ENCODE peak calls at places on chromosomes 4 and X, in seven cellular contexts. Q, N, E, L, W, M and P are unnamed samples.

GRCh38 chrX:105872921-105873320 is 50.6 kb downstream of the NRK start:
- DNase-seq in L (no peak), N (peak; percentile 29), Q (no peak), W (no peak), M (no peak), E (no peak), P (no peak)

GRCh38 chr4:7157666-7158065 is 34.7 kb upstream of the SORCS2 start:
- DNase-seq in E (no peak), Q (no peak), L (no peak), M (peak; percentile 47), N (no peak), W (no peak), P (no peak)

GRCh38 chr4:2264481-2265041 is 2.7 kb upstream of the MXD4 start:
- DNase-seq in E (no peak), Q (no peak), N (no peak), L (no peak), M (peak; percentile 74), W (no peak), P (no peak)

GRCh38 chr4:144582975-144583374 is 63.0 kb upstream of the HHIP start:
- DNase-seq in L (no peak), E (no peak), M (no peak), N (peak; percentile 82), Q (no peak), W (no peak), P (no peak)

GRCh38 chr4:25486171-25486570 is 109.1 kb downstream of the ANAPC4 start:
- DNase-seq in L (no peak), W (no peak), Q (no peak), M (no peak), N (peak; percentile 50), E (no peak), P (peak; percentile 8)

GRCh38 chrX:27619975-27620374 is 29.8 kb downstream of the DCAF8L2 start:
- DNase-seq in L (peak; percentile 0), W (no peak), M (no peak), N (peak; percentile 51), Q (no peak), E (no peak), P (no peak)

GRCh38 chr4:142548491-142548890 is 297.6 kb downstream of the INPP4B start:
- DNase-seq in M (no peak), W (no peak), E (no peak), Q (no peak), N (peak; percentile 57), L (no peak), P (no peak)

GRCh38 chr4:2009651-2010233 is 968 bp upstream of the NELFA start:
- DNase-seq in M (peak; percentile 90), N (peak; percentile 55), E (peak; percentile 62), Q (peak; percentile 87), W (peak; percentile 5), L (peak; percentile 80), P (peak; percentile 74)

GRCh38 chr4:165971941-165972340 is 98.9 kb downstream of the TLL1 start:
- DNase-seq in M (no peak), W (no peak), E (no peak), N (peak; percentile 90), L (no peak), Q (no peak), P (no peak)

GRCh38 chr4:174550541-174550940 is 28.3 kb upstream of the HPGD start:
- DNase-seq in W (no peak), N (no peak), Q (no peak), L (no peak), M (no peak), E (no peak), P (no peak)

GRCh38 chrX:41441934-41442823 is 5.0 kb upstream of the NYX start:
- DNase-seq in Q (peak; percentile 94), M (peak; percentile 89), L (peak; percentile 86), N (peak; percentile 84), W (peak; percentile 45), E (peak; percentile 85), P (peak; percentile 93)

GRCh38 chrX:39602226-39602625 is 495.5 kb downstream of the BCOR start:
- DNase-seq in N (no peak), L (no peak), Q (no peak), W (no peak), E (no peak), M (no peak), P (no peak)

GRCh38 chr4:185201983-185202962 is 1.5 kb downstream of the CFAP97 start:
- DNase-seq in W (no peak), E (peak; percentile 68), M (no peak), Q (peak; percentile 76), L (peak; percentile 55), N (no peak), P (no peak)

GRCh38 chrX:151680805-151681204 is 14.5 kb upstream of the PRRG3 start:
- DNase-seq in N (peak; percentile 68), Q (peak; percentile 49), W (peak; percentile 30), E (no peak), M (no peak), L (peak; percentile 54), P (peak; percentile 49)

GRCh38 chr4:39032218-39033085 is at the start of gene TMEM156:
- DNase-seq in Q (no peak), E (peak; percentile 70), M (no peak), L (peak; percentile 89), W (no peak), N (peak; percentile 83), P (no peak)

GRCh38 chr4:149993030-149993429 is 85.2 kb upstream of the DCLK2 start:
- DNase-seq in W (no peak), L (peak; percentile 4), E (no peak), N (peak; percentile 15), Q (no peak), M (no peak), P (no peak)

GRCh38 chr4:57424231-57424897 is 314.2 kb upstream of the IGFBP7 start:
- DNase-seq in W (no peak), Q (no peak), N (peak; percentile 97), L (no peak), E (no peak), M (no peak), P (no peak)

GRCh38 chr4:94068712-94069111 is 139.0 kb upstream of the SMARCAD1 start:
- DNase-seq in E (no peak), L (no peak), M (no peak), Q (no peak), W (no peak), N (no peak), P (no peak)

GRCh38 chrX:30858098-30858497 is 31.0 kb downstream of the TAB3 start:
- DNase-seq in M (no peak), W (no peak), E (no peak), L (no peak), Q (no peak), N (no peak), P (no peak)

GRCh38 chr4:187606581-187606980 is 389.0 kb upstream of the ZFP42 start:
- DNase-seq in Q (peak; percentile 67), W (peak; percentile 36), E (no peak), N (peak; percentile 64), L (peak; percentile 2), M (no peak), P (peak; percentile 38)

GRCh38 chrX:65537229-65537628 is 2.6 kb upstream of the LAS1L start:
- DNase-seq in E (no peak), L (no peak), M (no peak), Q (no peak), N (no peak), W (no peak), P (no peak)

GRCh38 chr4:136927172-136927571 is 605.1 kb downstream of the PCDH18 start:
- DNase-seq in W (no peak), M (no peak), L (no peak), Q (no peak), N (peak; percentile 62), E (no peak), P (no peak)

GRCh38 chr4:19982556-19982955 is 269.1 kb upstream of the SLIT2 start:
- DNase-seq in E (no peak), L (no peak), M (no peak), Q (no peak), N (peak; percentile 21), W (no peak), P (no peak)

GRCh38 chr4:138501614-138502013 is 259.5 kb upstream of the SLC7A11 start:
- DNase-seq in L (no peak), M (no peak), Q (no peak), E (no peak), N (no peak), W (no peak), P (no peak)

GRCh38 chr4:74751856-74752255 is 42.5 kb downstream of the BTC start:
- DNase-seq in E (no peak), M (no peak), N (no peak), L (no peak), W (no peak), Q (no peak), P (no peak)

GRCh38 chr4:808860-809570 is 16.9 kb downstream of the CPLX1 start:
- DNase-seq in L (no peak), N (no peak), Q (no peak), W (no peak), E (no peak), M (peak; percentile 38), P (peak; percentile 5)
- H3K27me3 ChIP-seq in L (peaks cover 7% of the 10 kb centered on the region), N (no peaks in the 10 kb centered on the region), Q (no peaks in the 10 kb centered on the region), W (no peaks in the 10 kb centered on the region), E (no peaks in the 10 kb centered on the region), M (no peaks in the 10 kb centered on the region), P (no peaks in the 10 kb centered on the region)

GRCh38 chr4:59002148-59002547 is 1892.0 kb upstream of the IGFBP7 start:
- DNase-seq in W (no peak), Q (no peak), L (no peak), E (no peak), M (no peak), N (no peak), P (no peak)
- H3K9me3 ChIP-seq in W (no peaks in the 10 kb centered on the region), Q (no peaks in the 10 kb centered on the region), L (peaks cover 3% of the 10 kb centered on the region), E (no peaks in the 10 kb centered on the region), M (no peaks in the 10 kb centered on the region), N (no peaks in the 10 kb centered on the region), P (no peaks in the 10 kb centered on the region)

DNA sequence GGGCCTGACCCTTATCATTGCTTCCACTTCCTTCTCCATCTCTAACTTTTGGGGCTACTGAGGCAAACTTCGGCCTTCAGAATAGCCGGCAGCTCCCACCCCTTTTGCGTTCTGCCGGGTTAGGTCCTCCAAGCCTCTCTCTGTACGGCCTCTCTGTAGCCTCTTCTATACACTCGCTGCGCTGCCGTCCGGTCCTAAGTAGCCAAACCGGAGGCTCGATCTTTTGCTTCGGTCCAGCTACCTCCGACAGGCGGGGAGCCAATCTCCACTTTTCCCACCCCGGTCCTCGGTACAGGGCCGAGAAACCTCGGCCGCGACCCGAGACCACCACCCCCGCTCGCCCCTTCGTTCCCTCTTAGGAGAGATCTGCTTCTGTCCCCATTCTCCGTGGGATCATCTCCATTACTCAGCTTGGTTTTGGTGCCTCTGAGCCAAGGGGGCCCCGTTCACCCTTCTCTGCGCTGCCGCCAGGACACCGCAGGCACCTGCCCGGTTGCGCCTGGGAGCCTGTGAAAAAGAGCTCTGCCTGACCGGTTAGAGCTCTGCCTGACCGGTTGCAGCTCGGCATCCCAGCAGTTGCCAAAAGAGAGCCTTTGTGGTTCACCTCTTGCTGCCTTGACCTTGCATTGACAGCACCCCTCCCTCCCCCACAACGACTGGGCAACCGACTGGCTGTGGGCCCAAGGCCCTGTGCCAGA is 1.0 kb upstream of the HTR2C start:
- DNase-seq in E (no peak), M (peak; percentile 47), Q (no peak), N (no peak), W (no peak), L (no peak), P (no peak)
- H3K27me3 ChIP-seq in E (no peaks in the 10 kb centered on the region), M (peaks cover 2% of the 10 kb centered on the region), Q (peaks cover 73% of the 10 kb centered on the region), N (peaks cover 27% of the 10 kb centered on the region), W (peaks cover 7% of the 10 kb centered on the region), L (no peaks in the 10 kb centered on the region), P (no peaks in the 10 kb centered on the region)

DNA sequence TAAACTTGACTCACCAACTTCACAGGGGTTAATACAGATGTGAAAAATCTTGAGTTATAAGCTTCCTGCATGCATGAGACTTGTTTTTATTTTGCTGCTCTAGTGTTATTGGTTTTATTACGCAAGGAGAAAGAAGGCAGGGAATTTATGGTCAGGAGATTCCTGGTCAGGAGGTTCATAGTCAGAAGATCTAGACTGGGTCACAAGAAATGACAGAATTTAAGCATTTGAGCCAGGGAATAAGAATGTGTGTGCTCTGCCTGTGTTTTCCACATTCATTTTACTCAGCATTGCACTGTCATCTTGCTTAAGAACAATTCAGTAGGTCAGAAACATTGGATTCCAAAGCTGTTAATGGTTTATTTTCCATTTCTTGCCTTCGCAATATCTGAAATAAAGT is 2522.1 kb downstream of the ARAP2 start:
- DNase-seq in L (no peak), E (no peak), Q (no peak), M (no peak), N (no peak), W (no peak), P (no peak)
- H3K9me3 ChIP-seq in L (peaks cover 3% of the 10 kb centered on the region), E (no peaks in the 10 kb centered on the region), Q (no peaks in the 10 kb centered on the region), M (no peaks in the 10 kb centered on the region), N (no peaks in the 10 kb centered on the region), W (no peaks in the 10 kb centered on the region), P (no peaks in the 10 kb centered on the region)